ENCODE peak calls at places on chromosomes 13 and 19, in ten cellular contexts. P, D, S, K, Q, C, Y, T, W and O are unnamed samples. For H3K4me1, the result is how much of the 10 kb centered on the place peaks cover.

GRCh38 chr13:98172570-98173405 is 4.3 kb downstream of the RNF113B start:
- DNase-seq in D (no peak), C (no peak), S (no peak), Q (no peak), P (no peak), Y (peak), K (no peak), W (no peak), T (no peak), O (no peak)

GRCh38 chr13:87089391-87089790 is 581.8 kb upstream of the SLITRK5 start:
- DNase-seq in S (no peak), K (no peak), T (no peak), P (no peak), Q (no peak), Y (peak), C (no peak), W (no peak), D (no peak), O (no peak)

GRCh38 chr13:91719033-91719432 is 320.6 kb downstream of the GPC5 start:
- DNase-seq in C (no peak), K (no peak), P (peak), Y (peak), W (no peak), D (no peak), S (no peak), Q (no peak), T (no peak), O (no peak)

GRCh38 chr13:26628706-26629105 is 71.2 kb downstream of the WASF3 start:
- DNase-seq in W (no peak), Q (no peak), S (no peak), T (peak), C (no peak), P (no peak), D (no peak), Y (peak), K (peak), O (no peak)

GRCh38 chr19:48628486-48629296 is 8.5 kb downstream of the DBP start:
- DNase-seq in Y (no peak), Q (no peak), D (no peak), W (no peak), S (no peak), K (no peak), T (no peak), P (no peak), C (no peak), O (peak)

GRCh38 chr13:35988648-35989081 is 142.5 kb downstream of the DCLK1 start:
- DNase-seq in W (no peak), Y (peak), P (no peak), Q (no peak), K (no peak), C (no peak), S (no peak), T (no peak), D (no peak), O (no peak)

GRCh38 chr13:113657851-113658741 is at the start of gene ATP4B:
- DNase-seq in S (no peak), W (peak), T (no peak), C (peak), D (peak), Q (no peak), Y (no peak), P (no peak), K (no peak), O (no peak)

GRCh38 chr13:35472308-35473008 is 4.0 kb downstream of the MAB21L1 start:
- DNase-seq in P (no peak), Q (no peak), S (no peak), C (no peak), Y (no peak), D (no peak), K (no peak), W (no peak), T (no peak), O (no peak)

GRCh38 chr19:48806518-48806817 is 4.4 kb downstream of the BCAT2 start:
- DNase-seq in C (no peak), W (peak), P (no peak), Q (peak), K (no peak), Y (no peak), T (no peak), S (no peak), D (peak), O (peak)

GRCh38 chr13:101811881-101812280 is 359.4 kb downstream of the ITGBL1 start:
- DNase-seq in T (no peak), K (no peak), Y (no peak), S (no peak), C (no peak), Q (no peak), W (no peak), D (no peak), P (no peak), O (no peak)

GRCh38 chr19:10009269-10009665 is 1.0 kb downstream of the COL5A3 start:
- DNase-seq in P (peak), Y (peak), C (no peak), T (peak), D (peak), S (peak), W (peak), K (no peak), Q (no peak), O (no peak)

GRCh38 chr13:103815619-103816018 is 749.4 kb upstream of the SLC10A2 start:
- DNase-seq in S (no peak), D (no peak), W (no peak), Y (no peak), K (no peak), C (no peak), P (no peak), T (no peak), Q (no peak), O (no peak)

GRCh38 chr19:41351339-41352245 is 2.1 kb downstream of the TGFB1 start:
- DNase-seq in P (peak), T (peak), W (peak), Q (peak), K (peak), D (peak), Y (no peak), S (no peak), C (peak), O (peak)

GRCh38 chr19:27522223-27522622 is 1690.7 kb downstream of the UQCRFS1 start:
- DNase-seq in Y (no peak), K (no peak), W (no peak), D (no peak), P (no peak), C (no peak), Q (no peak), T (no peak), S (no peak), O (no peak)

GRCh38 chr13:50467156-50467814 is 376.2 kb downstream of the DLEU7 start:
- DNase-seq in W (no peak), P (no peak), K (no peak), Y (no peak), Q (no peak), C (no peak), S (no peak), D (no peak), T (peak), O (no peak)

GRCh38 chr19:7395793-7396192 is 47.1 kb downstream of the ARHGEF18 start:
- DNase-seq in K (no peak), Y (no peak), T (no peak), Q (no peak), W (no peak), S (no peak), P (no peak), C (no peak), D (no peak), O (no peak)

GRCh38 chr19:12792048-12792852 is 964 bp downstream of the JUNB start:
- DNase-seq in W (peak), D (peak), K (peak), S (no peak), P (peak), C (peak), Y (peak), T (peak), Q (no peak), O (peak)

GRCh38 chr13:103031332-103031873 is 34.8 kb downstream of the SLC10A2 start:
- DNase-seq in D (no peak), T (no peak), P (no peak), S (no peak), W (no peak), Q (no peak), K (peak), Y (no peak), C (no peak), O (no peak)

GRCh38 chr19:44196772-44197171 is 15.6 kb upstream of the ZNF227 start:
- DNase-seq in Y (no peak), W (no peak), T (no peak), K (no peak), P (no peak), Q (no peak), C (no peak), D (no peak), S (no peak), O (no peak)

GRCh38 chr19:19679176-19680073 is 10.8 kb downstream of the ZNF101 start:
- DNase-seq in S (no peak), D (no peak), T (no peak), K (no peak), C (no peak), Y (no peak), Q (no peak), W (no peak), P (no peak), O (no peak)

GRCh38 chr19:4676955-4677731 is 7.0 kb upstream of the MYDGF start:
- DNase-seq in D (no peak), Y (peak), P (no peak), Q (no peak), C (no peak), T (peak), S (no peak), W (no peak), K (peak), O (no peak)

GRCh38 chr19:5477451-5478215 is 22.4 kb downstream of the ZNRF4 start:
- DNase-seq in Y (no peak), C (no peak), K (no peak), D (no peak), S (no peak), P (no peak), T (no peak), Q (no peak), W (no peak), O (no peak)

GRCh38 chr13:101258071-101258470 is 158.2 kb downstream of the NALCN start:
- DNase-seq in T (no peak), Y (peak), Q (peak), K (no peak), C (no peak), S (peak), D (no peak), P (no peak), W (no peak), O (peak)

GRCh38 chr13:29884671-29885424 is 34.4 kb upstream of the UBL3 start:
- DNase-seq in S (peak), P (no peak), Y (no peak), W (no peak), D (no peak), C (no peak), Q (no peak), K (no peak), T (no peak), O (peak)

GRCh38 chr19:16160943-16161560 is 12.3 kb downstream of the CIB3 start:
- DNase-seq in T (no peak), Y (peak), D (no peak), W (no peak), K (no peak), P (no peak), C (no peak), Q (peak), S (no peak), O (no peak)

GRCh38 chr19:10756371-10756770 is 38.5 kb downstream of the DNM2 start:
- DNase-seq in P (no peak), W (no peak), K (no peak), C (no peak), D (no peak), Q (no peak), T (no peak), S (no peak), Y (no peak), O (no peak)

GRCh38 chr19:58328999-58329398 is 2.2 kb downstream of the ZSCAN22 start:
- DNase-seq in S (peak), W (no peak), Y (no peak), T (peak), C (no peak), P (no peak), D (no peak), K (peak), Q (no peak), O (no peak)

GRCh38 chr13:91468301-91468700 is 69.9 kb downstream of the GPC5 start:
- DNase-seq in S (no peak), Y (no peak), C (no peak), W (no peak), Q (no peak), K (no peak), T (no peak), D (no peak), P (no peak), O (no peak)

GRCh38 chr13:51844862-51845573 is at the start of gene TMEM272:
- DNase-seq in S (peak), K (peak), D (no peak), P (peak), C (no peak), Y (peak), Q (peak), W (peak), T (peak), O (peak)

GRCh38 chr13:80263745-80264513 is 77.0 kb downstream of the SPRY2 start:
- DNase-seq in C (no peak), T (no peak), D (no peak), Y (no peak), K (no peak), W (no peak), S (no peak), P (no peak), Q (no peak), O (no peak)

GRCh38 chr13:68697551-68697950 is 1410.1 kb upstream of the ATXN8OS start:
- DNase-seq in S (no peak), C (no peak), Q (no peak), W (no peak), P (no peak), K (no peak), T (no peak), Y (no peak), D (no peak), O (no peak)

GRCh38 chr19:35462476-35462953 is 14.5 kb downstream of the FFAR2 start:
- DNase-seq in W (no peak), Q (no peak), P (no peak), T (no peak), Y (no peak), D (no peak), K (peak), S (no peak), C (no peak), O (no peak)

GRCh38 chr13:93066187-93066586 is 160.4 kb upstream of the GPC6 start:
- DNase-seq in P (no peak), S (no peak), D (no peak), Y (peak), C (no peak), Q (no peak), T (no peak), K (no peak), W (no peak), O (no peak)

GRCh38 chr13:100535401-100536135 is 53.0 kb downstream of the GGACT start:
- DNase-seq in Q (no peak), P (no peak), Y (peak), W (no peak), S (no peak), K (no peak), D (peak), T (no peak), C (no peak), O (no peak)

GRCh38 chr19:45693168-45693788 is 812 bp downstream of the QPCTL start:
- DNase-seq in W (peak), Y (peak), P (peak), Q (peak), S (no peak), T (peak), D (peak), K (peak), C (peak), O (peak)

GRCh38 chr13:30870049-30870884 is 35.8 kb upstream of the MEDAG start:
- DNase-seq in Q (no peak), D (peak), Y (peak), S (peak), T (no peak), W (peak), K (peak), C (peak), P (peak), O (peak)

GRCh38 chr19:52961981-52962380 is 700 bp downstream of the ZNF816 start:
- DNase-seq in W (no peak), S (no peak), Y (no peak), Q (no peak), K (peak), D (no peak), C (no peak), T (no peak), P (no peak), O (no peak)

GRCh38 chr13:46121597-46122163 is 16.8 kb upstream of the CPB2 start:
- DNase-seq in D (no peak), Q (no peak), W (no peak), T (no peak), S (no peak), K (no peak), P (no peak), C (no peak), Y (no peak), O (no peak)

GRCh38 chr13:102962430-102962829 is 103.8 kb downstream of the SLC10A2 start:
- DNase-seq in S (no peak), Q (no peak), D (no peak), K (no peak), W (no peak), C (no peak), Y (no peak), T (no peak), P (no peak), O (no peak)

DNA sequence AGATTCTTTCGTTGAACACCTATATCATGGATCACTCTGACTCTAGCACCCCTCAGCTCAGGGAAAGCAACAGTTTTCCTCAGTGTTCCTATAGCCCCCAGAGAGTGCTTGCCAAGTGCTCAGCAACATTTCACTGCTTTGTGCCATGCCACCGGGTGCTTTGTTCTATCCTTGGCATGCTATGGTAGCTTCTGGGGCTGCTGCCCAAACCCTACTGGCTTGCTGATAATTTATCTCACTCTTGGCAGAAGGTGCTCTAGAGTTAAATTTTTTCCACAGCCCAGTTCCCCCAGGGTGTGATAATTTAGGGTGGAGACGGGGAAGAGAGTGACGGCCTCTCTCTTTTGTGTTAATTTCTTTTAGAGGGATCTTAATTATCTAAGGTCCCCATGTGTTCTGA is 12.5 kb upstream of the CSNK1A1L start:
- DNase-seq in C (no peak), K (no peak), W (no peak), D (no peak), P (peak), Q (no peak), S (no peak), Y (no peak), T (no peak), O (no peak)
- H3K4me1 ChIP-seq in C (under half), K (under half), W (under half), D (under half), P (under half), Q (under half), S (under half), Y (under half), T (under half), O (under half)

GRCh38 chr13:43763143-43763759 is 23.5 kb downstream of the ENOX1 start:
- DNase-seq in S (no peak), K (no peak), Y (no peak), T (no peak), W (no peak), C (no peak), D (no peak), Q (no peak), P (no peak), O (no peak)
- H3K4me1 ChIP-seq in S (under half), K (under half), Y (under half), T (under half), W (under half), C (under half), D (under half), Q (under half), P (under half), O (under half)

DNA sequence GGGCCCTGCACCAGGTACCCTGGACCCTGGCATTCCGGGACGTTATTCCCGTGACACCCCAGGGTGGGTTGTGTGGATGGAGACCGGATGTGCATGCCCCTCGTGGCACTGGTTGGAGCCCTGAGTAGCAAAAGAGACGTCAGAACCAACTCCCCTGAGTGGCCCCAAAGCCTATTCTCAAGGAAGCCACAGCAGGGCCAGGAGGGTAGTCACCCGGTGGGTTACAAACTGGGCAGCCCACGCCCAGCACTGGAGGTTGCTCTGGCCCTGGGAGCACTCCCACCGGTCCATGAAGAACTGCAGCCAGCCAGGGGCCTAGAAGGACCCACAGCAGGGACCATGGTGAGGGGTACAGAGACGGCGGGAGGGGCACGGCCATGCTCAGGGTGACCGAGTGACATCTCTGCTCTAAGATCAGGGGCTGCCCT is 7.5 kb downstream of the KLF16 start:
- DNase-seq in S (no peak), K (peak), Q (no peak), Y (no peak), T (no peak), C (peak), D (no peak), W (no peak), P (no peak), O (no peak)
- H3K4me1 ChIP-seq in S (under half), K (half or more), Q (half or more), Y (under half), T (half or more), C (under half), D (under half), W (under half), P (half or more), O (under half)

DNA sequence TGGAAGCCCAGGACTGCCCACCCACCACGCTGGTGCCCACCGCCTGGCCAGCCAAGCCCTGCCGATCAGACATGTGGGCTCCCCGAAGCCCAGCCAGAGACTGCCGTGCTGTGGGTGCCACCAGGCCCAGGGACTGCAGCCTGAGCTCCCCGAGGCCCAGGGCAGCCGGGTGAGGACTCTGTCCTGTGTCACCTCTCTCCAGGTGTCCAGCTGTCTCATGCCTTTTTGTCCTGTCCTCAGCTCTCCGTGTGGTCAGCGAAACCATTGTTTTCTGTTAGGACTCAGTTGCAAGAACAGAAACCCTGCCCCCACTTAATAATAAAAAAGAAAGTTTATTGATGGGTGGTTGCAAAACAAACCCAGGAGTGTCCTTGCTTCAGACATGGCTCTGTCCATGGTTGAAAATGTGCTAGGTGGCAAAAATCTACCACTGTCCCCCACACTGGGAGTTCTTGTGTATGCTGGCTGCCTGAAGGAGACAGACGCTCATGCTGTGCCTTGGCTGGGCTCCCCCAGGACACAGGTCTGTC is 9.9 kb downstream of the PLEKHF1 start:
- DNase-seq in S (no peak), P (no peak), K (no peak), Y (no peak), Q (no peak), W (no peak), C (no peak), T (no peak), D (no peak), O (no peak)
- H3K4me1 ChIP-seq in S (under half), P (half or more), K (under half), Y (under half), Q (under half), W (under half), C (under half), T (under half), D (under half), O (under half)

DNA sequence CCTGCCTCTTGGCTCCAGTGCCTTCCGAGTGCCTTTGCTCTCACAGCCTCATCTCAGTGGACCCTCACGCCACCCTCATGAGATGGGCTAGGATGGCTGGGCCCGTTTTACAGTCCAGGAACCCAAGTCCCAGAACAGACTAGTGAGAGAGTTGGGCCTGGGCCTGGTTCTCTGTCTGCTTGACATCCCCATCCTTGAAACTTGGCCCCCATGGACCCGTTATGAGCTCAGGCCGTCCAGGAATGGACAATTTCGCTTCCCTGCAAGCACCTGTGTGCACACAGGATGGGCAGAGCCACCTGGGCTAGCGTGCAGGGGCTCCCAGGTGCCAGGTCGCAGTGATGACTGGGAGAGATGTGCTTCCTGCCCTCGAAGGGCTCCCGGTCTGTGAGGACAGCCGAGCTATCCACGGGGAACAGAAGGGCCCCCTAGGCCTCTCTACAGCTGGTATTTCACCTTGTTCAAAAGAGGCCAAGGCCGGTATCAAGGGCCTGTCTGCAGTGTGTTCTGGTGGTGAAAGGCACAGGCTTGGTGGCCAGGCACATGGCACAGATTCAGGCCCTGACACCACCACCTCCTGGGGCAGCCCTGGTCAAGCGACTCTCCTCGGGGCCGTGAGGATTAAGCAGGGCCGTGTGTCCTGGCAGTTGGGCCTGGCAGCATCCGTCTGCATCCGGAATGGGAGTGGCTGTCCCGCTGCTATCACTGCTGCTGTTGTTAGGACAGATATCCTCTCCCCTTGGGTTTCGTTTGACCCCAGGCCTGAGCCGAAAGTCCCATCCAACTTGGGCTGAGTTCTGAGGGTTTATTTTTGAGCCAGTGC is 38.9 kb downstream of the CAPN12 start:
- DNase-seq in P (peak), W (no peak), Q (no peak), Y (no peak), D (no peak), C (no peak), S (no peak), K (no peak), T (no peak), O (no peak)
- H3K4me1 ChIP-seq in P (half or more), W (under half), Q (half or more), Y (under half), D (half or more), C (under half), S (under half), K (under half), T (under half), O (under half)